ENCODE peak calls at places on chromosomes 16 and 17, in four cellular contexts. N, K, Z and Y are unnamed samples.

GRCh38 chr16:27374794-27375499 is 27.0 kb upstream of the IL21R start:
- DNase-seq in N (no peak), K (no peak), Z (no peak), Y (peak)

GRCh38 chr16:84810518-84811273 is 9.1 kb upstream of the CRISPLD2 start:
- DNase-seq in N (no peak), K (no peak), Z (no peak), Y (no peak)

GRCh38 chr17:7830616-7831015 is 3.4 kb upstream of the KDM6B start:
- DNase-seq in N (no peak), K (no peak), Z (no peak), Y (no peak)

GRCh38 chr16:75251280-75252048 is at the start of gene BCAR1:
- DNase-seq in N (peak), K (no peak), Z (no peak), Y (peak)

GRCh38 chr17:63419949-63420867 is 25.9 kb downstream of the CYB561 start:
- DNase-seq in N (no peak), K (no peak), Z (no peak), Y (no peak)

GRCh38 chr16:4777339-4778049 is 10.5 kb upstream of the ZNF500 start:
- DNase-seq in N (no peak), K (no peak), Z (no peak), Y (no peak)

GRCh38 chr17:60586288-60586974 is 13.6 kb upstream of the PPM1D start:
- DNase-seq in N (no peak), K (no peak), Z (no peak), Y (peak)

GRCh38 chr16:67594956-67595355 is 32.6 kb downstream of the CTCF start:
- DNase-seq in N (peak), K (no peak), Z (no peak), Y (no peak)

GRCh38 chr16:25045696-25046381 is 30.7 kb upstream of the ARHGAP17 start:
- DNase-seq in N (no peak), K (no peak), Z (no peak), Y (no peak)

GRCh38 chr17:77214743-77215142 is 74.0 kb downstream of the SEC14L1 start:
- DNase-seq in N (peak), K (no peak), Z (no peak), Y (peak)

GRCh38 chr16:78503501-78504110 is 404.2 kb downstream of the WWOX start:
- DNase-seq in N (peak), K (peak), Z (no peak), Y (no peak)

GRCh38 chr16:28524544-28525179 is 14.1 kb downstream of the NUPR1 start:
- DNase-seq in N (no peak), K (no peak), Z (no peak), Y (peak)

GRCh38 chr16:19228057-19228456 is 57.5 kb upstream of the CLEC19A start:
- DNase-seq in N (no peak), K (no peak), Z (no peak), Y (no peak)

GRCh38 chr16:10926094-10926493 is 16.2 kb downstream of the DEXI start:
- DNase-seq in N (no peak), K (no peak), Z (no peak), Y (no peak)